ENCODE peak calls at places on chromosomes 1 and 21, in seven cellular contexts. S is Caco-2, J is BJ, D is astrocyte of the spinal cord, T is HCT116, Y is left ventricle myocardium inferior, O is choroid plexus epithelial cell. N is an unnamed sample.

GRCh38 chr1:211829343-211830054 is 1.1 kb downstream of the LPGAT1 start:
- DNase-seq in S (peak; percentile 57), J (no peak), D (no peak), T (no peak), Y (peak; percentile 31), O (no peak), N (no peak)

GRCh38 chr1:58907398-58907797 is 123.6 kb upstream of the JUN start:
- DNase-seq in S (no peak), J (no peak), D (no peak), T (no peak), Y (no peak), O (no peak), N (no peak)

GRCh38 chr1:225926551-225927113 is 2.6 kb upstream of the PYCR2 start:
- DNase-seq in S (no peak), J (no peak), D (no peak), T (no peak), Y (no peak), O (no peak), N (no peak)

GRCh38 chr1:230986976-230987375 is 8.1 kb downstream of the ARV1 start:
- DNase-seq in S (no peak), J (peak; percentile 28), D (peak; percentile 61), T (no peak), Y (no peak), O (peak; percentile 69), N (peak; percentile 35)

GRCh38 chr1:84122780-84123382 is 21.2 kb upstream of the PRKACB start:
- DNase-seq in S (peak; percentile 24), J (no peak), D (peak; percentile 69), T (no peak), Y (no peak), O (peak; percentile 81), N (no peak)

GRCh38 chr1:22556391-22557104 is 6.7 kb upstream of the EPHA8 start:
- DNase-seq in S (no peak), J (no peak), D (no peak), T (no peak), Y (no peak), O (no peak), N (no peak)

GRCh38 chr1:167312871-167313270 is 92.2 kb downstream of the POU2F1 start:
- DNase-seq in S (no peak), J (no peak), D (no peak), T (no peak), Y (no peak), O (peak; percentile 3), N (no peak)

GRCh38 chr1:159999204-159999603 is 32.6 kb downstream of the PIGM start:
- DNase-seq in S (no peak), J (no peak), D (peak; percentile 38), T (no peak), Y (no peak), O (no peak), N (no peak)

GRCh38 chr1:67838180-67838912 is 5.1 kb upstream of the GNG12 start:
- DNase-seq in S (no peak), J (no peak), D (peak; percentile 31), T (no peak), Y (no peak), O (peak; percentile 23), N (no peak)

GRCh38 chr1:244665771-244666217 is 12.9 kb downstream of the DESI2 start:
- DNase-seq in S (no peak), J (no peak), D (peak; percentile 37), T (no peak), Y (no peak), O (no peak), N (peak; percentile 55)

GRCh38 chr1:243421784-243422183 is 165.9 kb downstream of the SDCCAG8 start:
- DNase-seq in S (no peak), J (no peak), D (peak; percentile 89), T (no peak), Y (no peak), O (peak; percentile 94), N (peak; percentile 57)

GRCh38 chr1:186559601-186560116 is 98.7 kb upstream of the PDC start:
- DNase-seq in S (no peak), J (peak; percentile 27), D (no peak), T (no peak), Y (no peak), O (peak; percentile 10), N (no peak)

GRCh38 chr1:23188434-23188884 is 19.8 kb upstream of the LUZP1 start:
- DNase-seq in S (no peak), J (no peak), D (no peak), T (no peak), Y (no peak), O (peak; percentile 25), N (no peak)

GRCh38 chr1:63027176-63027575 is 243.2 kb downstream of the ATG4C start:
- DNase-seq in S (no peak), J (no peak), D (no peak), T (no peak), Y (no peak), O (no peak), N (no peak)

GRCh38 chr1:26788515-26788785 is 700 bp downstream of the PIGV start:
- DNase-seq in S (no peak), J (no peak), D (no peak), T (no peak), Y (no peak), O (no peak), N (no peak)

GRCh38 chr1:201708085-201708512 is 120.9 kb upstream of the IPO9 start:
- DNase-seq in S (no peak), J (peak; percentile 54), D (peak; percentile 77), T (no peak), Y (no peak), O (peak; percentile 95), N (peak; percentile 81)

GRCh38 chr1:151715726-151716404 is 738 bp downstream of the CELF3 start:
- DNase-seq in S (no peak), J (no peak), D (no peak), T (no peak), Y (no peak), O (no peak), N (no peak)

DNA sequence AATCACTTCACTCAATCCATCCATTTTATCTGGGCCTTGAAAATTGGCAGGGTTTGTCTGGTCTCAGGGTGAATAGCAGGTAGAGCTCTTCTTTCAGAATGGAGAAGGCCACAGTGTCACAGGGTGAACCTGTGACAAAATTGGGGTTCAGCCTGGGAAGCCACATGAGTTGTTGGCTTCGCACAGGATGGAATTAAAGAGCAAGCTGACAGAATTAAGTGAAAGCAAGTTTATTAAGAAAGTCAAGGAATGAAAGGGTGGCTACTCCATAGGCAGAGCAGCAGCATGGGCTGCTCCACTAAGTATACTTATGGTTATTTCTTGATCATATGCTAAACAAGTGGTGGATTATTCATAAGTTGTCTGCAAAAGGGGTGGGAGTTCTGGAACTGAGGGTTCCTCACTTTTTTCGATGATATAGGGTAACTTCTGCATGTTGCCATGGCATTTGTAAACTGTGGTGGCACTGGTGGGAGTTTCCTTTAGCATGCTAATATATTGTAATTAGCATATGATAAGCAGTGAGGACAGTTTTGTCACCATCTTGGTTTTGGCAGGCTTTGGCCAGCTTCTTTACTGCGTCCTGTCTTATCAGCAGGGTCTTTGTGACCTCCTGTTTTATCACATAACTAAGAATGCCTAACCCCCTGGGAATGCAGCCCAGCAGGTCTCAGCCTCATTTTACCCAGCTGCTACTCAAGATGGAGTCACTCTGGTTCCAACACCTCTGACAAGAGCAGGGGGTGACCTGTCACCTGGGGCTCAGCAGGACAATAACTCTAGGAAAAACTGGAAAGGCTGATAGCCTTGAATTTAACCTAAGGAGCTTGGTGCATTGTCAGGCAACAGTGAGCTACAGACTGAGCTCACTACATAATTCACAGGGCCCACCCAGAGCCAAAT is 5.1 kb downstream of the IFNAR2 start:
- DNase-seq in S (peak; percentile 4), J (no peak), D (no peak), T (no peak), Y (no peak), O (no peak), N (no peak)
- H3K4me3 ChIP-seq in S (no peak overlapping the region), J (no peak overlapping the region), D (no peak overlapping the region), T (no peak overlapping the region), Y (no peak overlapping the region), O (no peak overlapping the region), N (no peak overlapping the region)

GRCh38 chr1:2592672-2593071 is 6.1 kb downstream of the PRXL2B start:
- DNase-seq in S (no peak), J (no peak), D (no peak), T (no peak), Y (no peak), O (no peak), N (no peak)
- H3K4me3 ChIP-seq in S (no peak overlapping the region), J (no peak overlapping the region), D (no peak overlapping the region), T (no peak overlapping the region), Y (no peak overlapping the region), O (no peak overlapping the region), N (no peak overlapping the region)

GRCh38 chr21:41152149-41152548 is 15.8 kb upstream of the BACE2 start:
- DNase-seq in S (no peak), J (no peak), D (no peak), T (no peak), Y (no peak), O (no peak), N (no peak)

GRCh38 chr21:41156128-41156527 is 11.8 kb upstream of the BACE2 start:
- DNase-seq in S (no peak), J (no peak), D (no peak), T (no peak), Y (no peak), O (no peak), N (no peak)

GRCh38 chr21:41148798-41149197 is 19.2 kb upstream of the BACE2 start:
- DNase-seq in S (no peak), J (no peak), D (no peak), T (no peak), Y (no peak), O (no peak), N (no peak)

GRCh38 chr21:41149199-41149598 is 18.8 kb upstream of the BACE2 start:
- DNase-seq in S (no peak), J (no peak), D (no peak), T (no peak), Y (no peak), O (no peak), N (no peak)

GRCh38 chr21:41153443-41153842 is 14.5 kb upstream of the BACE2 start:
- DNase-seq in S (no peak), J (no peak), D (no peak), T (no peak), Y (no peak), O (no peak), N (no peak)
- H3K4me3 ChIP-seq in S (no peak overlapping the region), J (no peak overlapping the region), D (no peak overlapping the region), T (no peak overlapping the region), Y (no peak overlapping the region), O (no peak overlapping the region), N (no peak overlapping the region)

DNA sequence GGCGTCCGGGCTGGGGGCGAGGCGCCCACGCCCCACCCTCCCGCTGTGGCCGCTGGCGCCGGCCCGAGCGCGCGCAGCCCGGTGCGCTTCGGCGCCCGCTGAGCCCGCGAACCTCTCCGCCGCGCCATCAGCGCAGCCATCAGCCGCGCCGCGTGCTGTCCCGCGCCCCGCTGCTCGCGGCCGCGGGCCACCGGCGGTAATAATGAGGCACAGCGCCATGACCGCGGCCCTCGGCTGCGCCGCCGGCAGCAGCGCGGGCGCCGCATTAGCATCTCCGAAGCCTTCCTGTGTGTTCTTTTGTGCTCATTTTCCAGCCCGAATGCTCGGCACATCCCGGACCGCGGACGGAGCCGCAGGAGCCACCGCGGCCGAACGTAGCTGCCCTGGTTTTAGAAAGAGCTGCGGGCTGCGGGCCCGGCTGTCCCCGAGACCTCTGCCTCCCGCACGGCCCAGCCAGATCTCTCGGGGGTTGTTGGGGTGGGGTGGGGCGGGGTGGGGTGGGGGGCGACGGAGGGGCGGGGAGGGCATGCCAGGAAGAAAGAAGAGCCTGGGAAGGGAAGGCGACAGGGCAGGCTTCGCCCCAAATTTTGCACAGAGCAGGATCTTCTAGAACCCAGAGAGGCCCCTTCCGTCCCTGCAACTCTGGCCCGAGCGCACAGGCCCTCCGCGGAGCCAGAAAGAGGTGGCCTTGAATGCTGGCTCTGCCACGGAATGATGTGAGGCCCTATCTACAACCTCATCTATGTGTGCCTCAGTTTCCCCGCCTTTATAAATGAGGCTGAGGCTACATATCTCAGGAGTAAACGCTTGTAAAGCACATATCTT is 55.3 kb downstream of the RRAGC start:
- DNase-seq in S (no peak), J (no peak), D (no peak), T (no peak), Y (no peak), O (no peak), N (no peak)
- H3K4me3 ChIP-seq in S (peak overlapping the region; percentile 7), J (peak overlapping the region; percentile 14), D (no peak overlapping the region), T (no peak overlapping the region), Y (peak overlapping the region; percentile 52), O (no peak overlapping the region), N (peak overlapping the region; percentile 37)